ENCODE peak calls at places on chromosomes 3 and 15, in eight cellular contexts. D, X, F, N, J, Z, I and R are unnamed samples.

GRCh38 chr3:83890763-83891135 is 1068.0 kb upstream of the CADM2 start:
- DNase-seq in F (no peak), N (no peak), J (no peak), I (no peak), Z (no peak), X (no peak), D (no peak), R (no peak)

GRCh38 chr15:99707481-99708270 is 25.6 kb downstream of the LYSMD4 start:
- DNase-seq in Z (no peak), J (no peak), N (no peak), I (no peak), D (no peak), X (no peak), F (no peak), R (no peak)

GRCh38 chr3:106345353-106346027 is 476.7 kb upstream of the CBLB start:
- DNase-seq in J (no peak), I (no peak), Z (no peak), F (peak; percentile 17), X (no peak), N (no peak), D (no peak), R (no peak)

GRCh38 chr3:196553551-196553950 is 14.8 kb downstream of the WDR53 start:
- DNase-seq in J (no peak), I (no peak), F (no peak), Z (no peak), D (no peak), N (no peak), X (no peak), R (no peak)

GRCh38 chr3:194494951-194495374 is 8.2 kb upstream of the ATP13A3 start:
- DNase-seq in F (no peak), X (peak; percentile 70), I (no peak), N (no peak), D (peak; percentile 66), Z (no peak), J (no peak), R (no peak)

GRCh38 chr15:77811270-77811669 is 178.6 kb upstream of the LINGO1 start:
- DNase-seq in I (no peak), F (no peak), J (no peak), N (no peak), D (no peak), X (no peak), Z (no peak), R (no peak)

GRCh38 chr3:13346481-13347389 is 73.4 kb downstream of the NUP210 start:
- DNase-seq in I (no peak), X (peak; percentile 29), N (no peak), J (no peak), F (no peak), D (no peak), Z (peak; percentile 86), R (peak; percentile 19)

GRCh38 chr3:32421991-32422859 is 30.6 kb downstream of the CMTM7 start:
- DNase-seq in J (peak; percentile 15), F (peak; percentile 96), D (peak; percentile 93), Z (peak; percentile 86), X (peak; percentile 97), N (peak; percentile 81), I (no peak), R (peak; percentile 98)

GRCh38 chr3:61053781-61054496 is 197.3 kb downstream of the FHIT start:
- DNase-seq in X (no peak), I (no peak), D (no peak), J (no peak), F (no peak), Z (no peak), N (no peak), R (peak; percentile 92)

GRCh38 chr3:135918600-135918999 is 46.9 kb upstream of the PPP2R3A start:
- DNase-seq in X (no peak), D (no peak), N (peak; percentile 24), I (peak; percentile 4), Z (no peak), F (no peak), J (no peak), R (no peak)

GRCh38 chr3:188234172-188234571 is 80.2 kb downstream of the LPP start:
- DNase-seq in J (no peak), X (no peak), F (no peak), N (no peak), D (no peak), Z (no peak), I (no peak), R (no peak)

GRCh38 chr15:77421370-77421700 is 647 bp downstream of the HMG20A start:
- DNase-seq in X (no peak), I (peak; percentile 34), J (no peak), F (no peak), N (no peak), Z (no peak), D (no peak), R (no peak)

GRCh38 chr3:193563999-193564398 is 9.3 kb upstream of the ATP13A4 start:
- DNase-seq in N (peak; percentile 27), X (peak; percentile 66), F (no peak), Z (no peak), D (no peak), J (no peak), I (no peak), R (peak; percentile 38)

GRCh38 chr3:176737480-176738147 is 459.7 kb downstream of the TBL1XR1 start:
- DNase-seq in F (no peak), N (no peak), I (no peak), D (no peak), J (no peak), Z (no peak), X (no peak), R (no peak)

GRCh38 chr15:65067334-65067644 is 502 bp downstream of the RASL12 start:
- DNase-seq in F (no peak), X (no peak), N (no peak), D (no peak), Z (no peak), J (no peak), I (no peak), R (no peak)

GRCh38 chr3:15333099-15333956 is 942 bp upstream of the SH3BP5 start:
- DNase-seq in N (no peak), J (no peak), Z (no peak), I (peak; percentile 63), F (no peak), X (no peak), D (peak; percentile 88), R (no peak)

GRCh38 chr15:60795471-60795870 is 316.5 kb upstream of the ICE2 start:
- DNase-seq in J (no peak), D (no peak), N (no peak), Z (no peak), I (no peak), X (no peak), F (no peak), R (no peak)

GRCh38 chr15:45729146-45729545 is 94.3 kb downstream of the SQOR start:
- DNase-seq in J (no peak), F (no peak), D (no peak), X (no peak), N (no peak), Z (no peak), I (no peak), R (no peak)

GRCh38 chr3:41053220-41053619 is 146.1 kb upstream of the CTNNB1 start:
- DNase-seq in X (no peak), D (no peak), F (no peak), N (no peak), I (no peak), Z (no peak), J (no peak), R (no peak)

GRCh38 chr3:30352919-30353318 is 253.5 kb upstream of the TGFBR2 start:
- DNase-seq in I (no peak), Z (no peak), N (no peak), J (no peak), X (no peak), D (no peak), F (no peak), R (no peak)

GRCh38 chr15:68301300-68301699 is 23.8 kb downstream of the FEM1B start:
- DNase-seq in X (no peak), D (no peak), Z (peak; percentile 31), N (no peak), J (no peak), I (no peak), F (no peak), R (no peak)

GRCh38 chr15:33201376-33202189 is 7.1 kb upstream of the FMN1 start:
- DNase-seq in N (peak; percentile 95), X (peak; percentile 71), I (peak; percentile 9), D (peak; percentile 81), F (no peak), J (no peak), Z (peak; percentile 79), R (peak; percentile 67)
- H3K4me3 ChIP-seq in N (peak overlapping the region; percentile 3), X (peak overlapping the region; percentile 21), I (no peak overlapping the region), D (no peak overlapping the region), F (no peak overlapping the region), J (peak overlapping the region; percentile 20), Z (no peak overlapping the region), R (no peak overlapping the region)

GRCh38 chr3:159765025-159765859 is 223.4 kb upstream of the IL12A start:
- DNase-seq in I (no peak), D (peak; percentile 52), X (peak; percentile 41), N (peak; percentile 85), Z (no peak), F (peak; percentile 73), J (no peak), R (peak; percentile 26)
- TF ChIP-seq POLR2A in I (no peak), D (no peak), X (no peak), N (no peak), Z (no peak), F (peak; percentile 20), J (no peak), R (no peak)

DNA sequence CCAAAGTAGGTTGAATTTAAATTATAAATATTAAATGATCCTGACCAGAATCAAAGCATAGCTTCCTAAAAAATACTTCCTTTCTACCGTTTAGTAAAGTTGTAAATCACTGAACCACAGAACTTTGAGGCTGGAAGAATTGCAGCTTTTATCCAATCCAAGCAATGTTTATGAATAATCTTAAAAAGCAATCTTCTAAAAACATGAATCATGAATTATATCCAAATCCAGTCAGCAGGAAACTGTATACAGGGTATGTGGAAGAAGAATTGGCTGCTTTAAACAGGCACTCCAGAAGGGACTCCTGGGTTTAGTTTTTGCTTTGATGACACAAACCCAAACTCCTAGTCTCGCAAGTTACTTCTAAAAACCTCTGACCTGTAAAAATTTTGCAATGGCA is 30.1 kb downstream of the HEG1 start:
- DNase-seq in D (no peak), N (no peak), Z (no peak), F (no peak), X (no peak), I (no peak), J (no peak), R (no peak)
- H3K4me1 ChIP-seq in D (peaks cover 12% of the 10 kb centered on the region), N (no peaks in the 10 kb centered on the region), Z (peaks cover 49% of the 10 kb centered on the region), F (peaks cover 6% of the 10 kb centered on the region), X (peaks cover 30% of the 10 kb centered on the region), I (no peaks in the 10 kb centered on the region), J (peaks cover 44% of the 10 kb centered on the region), R (no peaks in the 10 kb centered on the region)

DNA sequence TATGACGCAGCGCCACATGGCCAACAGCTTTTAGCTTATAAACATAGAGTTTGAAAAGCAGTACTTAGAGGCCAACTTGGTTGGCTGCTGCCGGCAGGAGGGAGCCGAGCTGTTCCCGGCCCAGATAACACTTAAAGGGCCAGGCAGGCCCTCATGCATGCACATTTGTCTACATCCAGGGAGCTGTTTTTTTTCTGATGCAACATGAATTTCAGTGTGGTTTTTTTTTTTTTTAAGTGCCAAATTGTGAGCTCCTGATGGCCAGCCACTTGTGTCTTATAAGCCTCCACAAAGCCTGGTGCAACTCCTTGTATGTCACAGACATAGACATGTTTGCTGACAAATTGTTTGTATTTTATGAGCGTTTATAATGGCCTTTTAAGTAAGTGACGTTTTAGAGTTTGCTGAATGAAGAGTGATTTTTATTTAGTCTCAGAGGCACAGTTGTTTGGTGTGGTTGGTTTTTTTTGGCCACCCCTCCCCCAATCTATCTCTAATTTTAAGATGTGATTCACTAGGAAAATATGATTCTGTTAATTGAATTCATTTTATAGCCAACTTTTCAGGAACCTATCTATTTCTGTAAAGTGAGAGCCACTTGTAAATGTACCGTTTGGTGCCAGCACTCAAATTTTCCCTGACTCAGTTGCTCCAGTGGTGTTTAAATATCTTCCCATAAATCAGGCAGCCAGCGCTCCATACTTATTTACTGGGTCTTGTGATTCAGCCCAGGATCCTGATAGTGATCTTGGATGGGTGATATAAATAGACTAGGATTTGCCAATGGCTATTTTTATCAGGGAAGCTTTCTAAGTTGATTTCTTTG is 134.3 kb downstream of the VGLL4 start:
- DNase-seq in I (peak; percentile 79), D (peak; percentile 78), J (no peak), N (no peak), X (peak; percentile 77), Z (no peak), F (peak; percentile 53), R (peak; percentile 86)
- H3K4me3 ChIP-seq in I (no peak overlapping the region), D (no peak overlapping the region), J (no peak overlapping the region), N (no peak overlapping the region), X (no peak overlapping the region), Z (no peak overlapping the region), F (no peak overlapping the region), R (no peak overlapping the region)